ENCODE peak calls at places on chromosomes 4 and X, in four cellular contexts. Q is prostate gland, N is tibial artery, H is PC-9. U is an unnamed sample.

GRCh38 chrX:40100141-40100536 is 2.4 kb upstream of the BCOR start:
- DNase-seq in Q (peak; percentile 14), N (no peak), H (peak; percentile 47), U (no peak)

GRCh38 chr4:77022581-77023133 is 53.1 kb downstream of the CCNI start:
- DNase-seq in Q (no peak), N (no peak), H (no peak), U (no peak)

GRCh38 chr4:108010167-108010566 is 20.5 kb downstream of the HADH start:
- DNase-seq in Q (no peak), N (no peak), H (no peak), U (no peak)

GRCh38 chr4:156663663-156664062 is 307.9 kb downstream of the PDGFC start:
- DNase-seq in Q (no peak), N (no peak), H (no peak), U (no peak)

GRCh38 chr4:52704676-52705075 is 45.6 kb upstream of the USP46 start:
- DNase-seq in Q (no peak), N (no peak), H (no peak), U (no peak)

GRCh38 chr4:82797591-82798081 is 960 bp downstream of the SCD5 start:
- DNase-seq in Q (peak; percentile 10), N (no peak), H (peak; percentile 20), U (no peak)

GRCh38 chrX:17405225-17405969 is 30.4 kb downstream of the NHS start:
- DNase-seq in Q (no peak), N (no peak), H (peak; percentile 59), U (no peak)

GRCh38 chr4:99655315-99656081 is 2.1 kb downstream of the C4orf54 start:
- DNase-seq in Q (no peak), N (peak; percentile 65), H (peak; percentile 64), U (no peak)

GRCh38 chr4:80182237-80182866 is 15.0 kb upstream of the PRDM8 start:
- DNase-seq in Q (no peak), N (no peak), H (no peak), U (no peak)

GRCh38 chr4:3293410-3294391 is 880 bp downstream of the RGS12 start:
- DNase-seq in Q (no peak), N (no peak), H (no peak), U (peak; percentile 75)

GRCh38 chr4:168865854-168866253 is 144.2 kb downstream of the CBR4 start:
- DNase-seq in Q (no peak), N (no peak), H (no peak), U (no peak)

GRCh38 chr4:168864831-168865541 is 145.1 kb downstream of the CBR4 start:
- DNase-seq in Q (no peak), N (no peak), H (no peak), U (no peak)

GRCh38 chr4:168867128-168867527 is 142.9 kb downstream of the CBR4 start:
- DNase-seq in Q (no peak), N (no peak), H (no peak), U (no peak)

GRCh38 chr4:168866635-168867034 is 143.4 kb downstream of the CBR4 start:
- DNase-seq in Q (no peak), N (no peak), H (no peak), U (no peak)

GRCh38 chr4:168863719-168864632 is 146.1 kb downstream of the CBR4 start:
- DNase-seq in Q (no peak), N (no peak), H (no peak), U (no peak)
- H3K27ac ChIP-seq in Q (no peak overlapping the region), N (no peak overlapping the region), H (no peak overlapping the region), U (peak overlapping the region; percentile 70)

GRCh38 chr4:105670684-105671083 is 37.8 kb downstream of the INTS12 start:
- DNase-seq in Q (no peak), N (no peak), H (no peak), U (no peak)

GRCh38 chr4:105679186-105679585 is 29.3 kb downstream of the INTS12 start:
- DNase-seq in Q (no peak), N (no peak), H (no peak), U (no peak)

GRCh38 chr4:105677689-105678088 is 30.8 kb downstream of the INTS12 start:
- DNase-seq in Q (no peak), N (no peak), H (no peak), U (no peak)

DNA sequence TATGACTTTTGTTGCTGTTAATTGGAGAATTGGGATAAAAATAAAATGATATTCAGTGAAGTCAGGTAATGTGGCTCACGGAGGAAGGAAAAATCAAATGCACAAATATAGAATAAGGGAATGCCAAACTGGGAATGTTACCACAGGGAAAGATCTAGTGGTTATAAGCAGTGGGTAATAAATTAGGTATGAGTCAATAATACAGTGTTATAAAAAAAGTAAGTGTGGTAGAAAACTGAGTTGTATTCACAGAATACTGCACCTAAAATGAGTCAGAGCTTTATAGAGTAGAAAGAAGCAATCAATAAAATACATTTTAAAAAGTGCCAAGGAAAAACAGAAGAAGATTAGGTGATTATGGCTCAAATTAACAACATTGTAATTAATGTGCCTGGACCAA is 34.5 kb downstream of the INTS12 start:
- DNase-seq in Q (no peak), N (no peak), H (no peak), U (no peak)
- H3K27ac ChIP-seq in Q (no peak overlapping the region), N (no peak overlapping the region), H (no peak overlapping the region), U (no peak overlapping the region)

DNA sequence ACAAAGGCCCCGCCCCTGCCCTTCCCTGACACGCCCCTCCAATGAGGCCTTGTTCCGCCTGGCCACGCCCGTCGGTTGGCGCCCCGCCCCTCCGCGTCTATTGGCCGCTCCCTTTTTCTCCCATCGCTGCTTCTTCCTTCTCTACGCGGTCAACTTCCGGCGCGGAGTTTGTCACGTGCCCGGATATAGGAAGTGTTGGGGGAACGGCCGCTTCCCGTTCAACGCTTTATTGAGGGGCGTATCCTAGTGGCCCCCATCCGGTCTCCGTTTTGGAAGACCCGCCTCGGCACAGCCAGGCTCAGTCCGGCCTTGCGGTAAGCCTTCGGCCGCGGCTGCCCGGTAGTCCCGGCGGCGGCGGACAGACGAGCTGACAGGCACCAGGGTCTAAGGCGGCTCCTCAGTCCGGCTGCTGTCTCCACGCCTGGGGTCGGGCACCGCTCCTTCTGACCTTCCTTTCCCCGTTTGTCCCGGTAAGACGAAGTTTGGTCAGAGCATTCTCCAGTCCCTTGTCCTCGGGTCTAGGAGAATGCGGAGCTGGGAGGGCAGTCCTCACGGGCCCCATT is at the start of gene EXOC1:
- DNase-seq in Q (peak; percentile 96), N (peak; percentile 99), H (peak; percentile 93), U (peak; percentile 99)
- H3K27ac ChIP-seq in Q (peak within 1 kb of the TSS; percentile 30), N (peak within 1 kb of the TSS; percentile 92), H (peak within 1 kb of the TSS; percentile 45), U (peak within 1 kb of the TSS; percentile 83)

GRCh38 chrX:9866633-9867032 is 80.4 kb downstream of the SHROOM2 start:
- DNase-seq in Q (no peak), N (no peak), H (no peak), U (no peak)
- H3K27ac ChIP-seq in Q (no peak overlapping the region), N (no peak overlapping the region), H (peak overlapping the region; percentile 83), U (no peak overlapping the region)

DNA sequence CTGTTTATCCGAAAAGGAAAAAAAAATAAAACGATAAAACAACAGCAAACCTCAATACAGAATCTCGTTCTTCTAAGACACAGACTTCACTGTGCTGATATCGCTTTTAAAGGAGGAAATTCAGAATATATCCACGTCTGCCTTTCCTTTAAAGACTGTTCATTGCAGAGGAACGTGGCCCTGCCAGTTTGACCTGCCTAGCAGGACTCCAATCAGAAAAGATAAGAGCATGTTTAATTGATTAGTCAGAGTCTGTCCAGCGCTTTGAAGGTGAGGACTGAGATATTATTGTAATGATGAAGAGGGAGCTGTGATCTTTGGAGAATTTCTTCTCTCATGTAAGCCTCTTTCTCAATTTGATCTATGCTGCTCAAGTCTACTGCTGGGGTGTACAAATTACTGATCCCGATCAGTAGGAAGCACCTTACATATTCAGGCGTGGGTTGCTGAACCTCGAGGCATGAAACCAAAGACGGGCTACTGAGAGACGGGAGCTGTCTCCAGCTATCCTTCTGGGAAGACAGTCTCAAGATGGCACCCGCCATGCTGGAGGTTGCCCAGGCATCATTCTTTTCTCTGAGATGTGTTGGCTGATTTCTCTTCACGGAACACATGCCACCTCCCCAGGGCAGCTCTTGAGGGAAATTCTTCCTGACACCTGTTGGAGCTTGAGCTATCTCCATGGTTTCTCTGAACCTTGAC is 146.1 kb downstream of the SHOX start:
- DNase-seq in Q (no peak), N (no peak), H (peak; percentile 58), U (peak; percentile 24)
- H3K27ac ChIP-seq in Q (no peak overlapping the region), N (no peak overlapping the region), H (no peak overlapping the region), U (no peak overlapping the region)

GRCh38 chr4:9762823-9763475 is 18.5 kb upstream of the DRD5 start:
- DNase-seq in Q (peak; percentile 67), N (peak; percentile 60), H (peak; percentile 31), U (no peak)
- H3K27ac ChIP-seq in Q (no peak overlapping the region), N (no peak overlapping the region), H (no peak overlapping the region), U (no peak overlapping the region)

GRCh38 chr4:6773106-6773505 is 9.4 kb upstream of the KIAA0232 start:
- DNase-seq in Q (no peak), N (no peak), H (peak; percentile 82), U (no peak)
- H3K27ac ChIP-seq in Q (peak overlapping the region; percentile 13), N (no peak overlapping the region), H (peak overlapping the region; percentile 81), U (peak overlapping the region; percentile 61)

DNA sequence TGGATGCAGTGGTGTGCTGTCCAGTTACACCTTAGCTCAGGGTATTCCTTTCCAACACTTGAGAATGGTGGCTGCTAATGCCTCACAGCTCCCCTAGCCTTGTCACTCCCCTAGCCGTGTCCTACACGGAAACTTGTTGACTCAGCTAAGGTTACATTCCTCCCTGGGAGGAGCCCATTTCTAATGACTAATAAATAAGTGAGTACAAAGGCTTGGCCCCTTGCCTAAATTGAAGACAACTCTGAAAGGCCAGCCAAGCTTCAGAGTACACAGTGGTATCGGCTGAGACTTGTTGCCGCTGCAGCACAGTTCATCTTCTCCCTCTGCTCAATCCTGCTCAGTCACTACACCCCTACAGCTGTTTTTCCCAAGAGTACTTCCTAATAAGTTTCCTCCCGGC is 21.2 kb upstream of the SLC25A31 start:
- DNase-seq in Q (peak; percentile 96), N (no peak), H (peak; percentile 74), U (no peak)
- H3K27ac ChIP-seq in Q (peak overlapping the region; percentile 51), N (no peak overlapping the region), H (peak overlapping the region; percentile 88), U (no peak overlapping the region)

DNA sequence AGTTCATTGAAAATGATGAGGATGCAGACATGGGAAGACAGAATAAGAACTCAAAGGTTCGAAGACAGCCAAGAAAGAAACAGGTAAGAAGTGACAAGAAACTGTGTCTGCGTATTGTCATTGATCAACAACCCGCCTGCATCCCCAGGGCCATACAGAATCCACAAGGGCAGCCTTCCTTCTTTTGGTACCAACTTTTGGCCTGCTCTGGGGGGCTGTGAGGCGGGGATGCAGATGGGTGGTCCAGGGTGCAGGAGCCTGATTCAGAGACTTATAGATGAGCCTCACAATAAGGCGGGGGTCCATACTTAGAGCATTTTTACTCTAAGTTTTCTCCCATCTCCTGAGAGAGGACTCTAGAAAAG is 9.0 kb downstream of the CC2D2A start:
- DNase-seq in Q (no peak), N (no peak), H (no peak), U (no peak)
- H3K27ac ChIP-seq in Q (peak overlapping the region; percentile 65), N (peak overlapping the region; percentile 75), H (no peak overlapping the region), U (no peak overlapping the region)